ENCODE peak calls at places on chromosomes 1 and 21, in seven cellular contexts. F, S, K, R, N, B and Z are unnamed samples. For H3K9me3, the result is how much of the 10 kb centered on the place peaks cover.

GRCh38 chr1:230371923-230372703 is 54.0 kb downstream of the PGBD5 start:
- DNase-seq in F (no peak), S (no peak), K (no peak), R (no peak), N (no peak), B (no peak), Z (no peak)

GRCh38 chr1:94247146-94248094 is 10.0 kb upstream of the ARHGAP29 start:
- DNase-seq in F (no peak), S (peak), K (peak), R (no peak), N (peak), B (peak), Z (peak)

GRCh38 chr1:222712253-222713090 is at the start of the genes AIDA and BROX:
- DNase-seq in F (peak), S (peak), K (peak), R (peak), N (peak), B (peak), Z (peak)

GRCh38 chr1:45543599-45544417 is 6.8 kb upstream of the AKR1A1 start:
- DNase-seq in F (no peak), S (no peak), K (peak), R (no peak), N (no peak), B (peak), Z (no peak)

GRCh38 chr1:228276361-228276831 is 68.6 kb downstream of the OBSCN start:
- DNase-seq in F (no peak), S (no peak), K (peak), R (no peak), N (no peak), B (peak), Z (no peak)

GRCh38 chr1:174726167-174726879 is 273.4 kb upstream of the CACYBP start:
- DNase-seq in F (peak), S (no peak), K (no peak), R (no peak), N (no peak), B (peak), Z (no peak)

GRCh38 chr1:218164111-218164929 is 120.8 kb upstream of the RRP15 start:
- DNase-seq in F (no peak), S (peak), K (peak), R (no peak), N (no peak), B (peak), Z (peak)

GRCh38 chr1:58933599-58933926 is 149.7 kb upstream of the JUN start:
- DNase-seq in F (no peak), S (no peak), K (no peak), R (no peak), N (no peak), B (no peak), Z (no peak)

GRCh38 chr1:10193340-10193739 is 17.0 kb upstream of the KIF1B start:
- DNase-seq in F (no peak), S (no peak), K (no peak), R (no peak), N (no peak), B (no peak), Z (no peak)

GRCh38 chr21:37153193-37153934 is 80.3 kb downstream of the TTC3 start:
- DNase-seq in F (no peak), S (no peak), K (no peak), R (no peak), N (peak), B (peak), Z (peak)

GRCh38 chr1:203538726-203539125 is 44.8 kb downstream of the OPTC start:
- DNase-seq in F (no peak), S (no peak), K (no peak), R (no peak), N (no peak), B (no peak), Z (no peak)

GRCh38 chr1:198449727-198450433 is 90.6 kb downstream of the ATP6V1G3 start:
- DNase-seq in F (no peak), S (no peak), K (no peak), R (no peak), N (no peak), B (peak), Z (no peak)

GRCh38 chr1:86704972-86705632 is 726 bp downstream of the SH3GLB1 start:
- DNase-seq in F (no peak), S (no peak), K (peak), R (no peak), N (peak), B (peak), Z (peak)

GRCh38 chr1:243706563-243706962 is 143.5 kb downstream of the AKT3 start:
- DNase-seq in F (no peak), S (no peak), K (no peak), R (no peak), N (no peak), B (no peak), Z (no peak)

GRCh38 chr1:201391225-201391624 is 7.9 kb downstream of the LAD1 start:
- DNase-seq in F (no peak), S (no peak), K (no peak), R (no peak), N (no peak), B (no peak), Z (no peak)

GRCh38 chr21:41283211-41283818 is 33.3 kb upstream of the FAM3B start:
- DNase-seq in F (peak), S (peak), K (no peak), R (no peak), N (peak), B (peak), Z (peak)

GRCh38 chr21:41402231-41402630 is 23.8 kb upstream of the MX1 start:
- DNase-seq in F (no peak), S (no peak), K (no peak), R (no peak), N (no peak), B (no peak), Z (no peak)

GRCh38 chr1:68213843-68214242 is 18.5 kb downstream of the WLS start:
- DNase-seq in F (no peak), S (no peak), K (peak), R (no peak), N (peak), B (no peak), Z (no peak)

GRCh38 chr1:23613191-23614126 is 54.2 kb upstream of the ID3 start:
- DNase-seq in F (no peak), S (no peak), K (no peak), R (no peak), N (no peak), B (no peak), Z (no peak)

GRCh38 chr1:158547533-158547932 is 6.7 kb downstream of the OR6Y1 start:
- DNase-seq in F (no peak), S (no peak), K (no peak), R (no peak), N (no peak), B (no peak), Z (no peak)

GRCh38 chr1:32352831-32353383 is 9.4 kb downstream of the FAM229A start:
- DNase-seq in F (no peak), S (no peak), K (no peak), R (no peak), N (no peak), B (no peak), Z (peak)

GRCh38 chr1:234564035-234565029 is 45.6 kb downstream of the IRF2BP2 start:
- DNase-seq in F (no peak), S (no peak), K (no peak), R (no peak), N (no peak), B (peak), Z (peak)

GRCh38 chr1:39405358-39405757 is 86.1 kb upstream of the BMP8A start:
- DNase-seq in F (no peak), S (no peak), K (no peak), R (no peak), N (no peak), B (no peak), Z (peak)

DNA sequence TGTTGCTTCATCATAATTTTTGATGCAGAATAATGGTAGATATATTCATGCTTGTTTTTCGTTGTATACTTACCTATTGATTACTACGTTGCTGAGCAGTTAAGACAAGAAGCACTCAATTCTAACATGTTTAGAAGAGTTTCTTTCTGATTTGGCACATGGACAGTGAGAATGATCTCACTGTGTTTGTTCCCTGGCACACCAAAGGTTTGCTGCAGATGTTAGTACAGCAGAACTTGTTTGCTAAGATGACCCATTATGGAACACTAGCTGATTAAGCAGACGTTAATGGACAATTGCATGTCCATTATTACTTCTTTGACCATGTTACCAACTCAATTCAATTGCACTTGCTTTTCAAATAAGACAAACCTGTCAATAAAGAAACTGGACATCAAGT is 184.7 kb upstream of the SGIP1 start:
- DNase-seq in F (no peak), S (no peak), K (no peak), R (no peak), N (no peak), B (no peak), Z (no peak)
- H3K4me3 ChIP-seq in F (no peak), S (no peak), K (peak), R (peak), N (no peak), B (no peak), Z (no peak)

GRCh38 chr1:2783069-2783434 is 18.4 kb downstream of the TTC34 start:
- DNase-seq in F (no peak), S (no peak), K (peak), R (no peak), N (no peak), B (no peak), Z (no peak)
- H3K9me3 ChIP-seq in F (half or more), S (under half), K (under half), R (under half), N (under half), B (under half), Z (under half)

DNA sequence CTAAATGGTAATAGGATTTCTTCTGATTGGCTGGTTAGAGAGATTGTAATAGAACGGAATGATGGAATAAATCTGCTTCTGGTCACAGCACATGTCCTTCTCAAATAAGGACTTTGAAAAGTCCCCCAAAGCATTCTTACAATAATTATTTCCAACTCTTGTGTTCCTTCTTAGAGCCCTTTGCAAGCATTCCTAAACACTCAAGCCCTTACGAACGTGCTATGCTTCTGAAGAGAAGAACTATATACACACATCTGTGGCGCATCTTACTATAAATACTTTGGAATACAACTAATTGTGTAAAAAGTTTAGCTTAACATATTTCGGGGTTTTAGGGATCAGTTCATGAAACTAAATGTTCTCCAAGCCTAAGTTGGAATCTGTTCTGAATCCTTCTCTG is 25.6 kb downstream of the CLIC4 start:
- DNase-seq in F (no peak), S (no peak), K (no peak), R (no peak), N (no peak), B (peak), Z (no peak)
- H3K4me3 ChIP-seq in F (peak), S (no peak), K (no peak), R (peak), N (peak), B (no peak), Z (no peak)

DNA sequence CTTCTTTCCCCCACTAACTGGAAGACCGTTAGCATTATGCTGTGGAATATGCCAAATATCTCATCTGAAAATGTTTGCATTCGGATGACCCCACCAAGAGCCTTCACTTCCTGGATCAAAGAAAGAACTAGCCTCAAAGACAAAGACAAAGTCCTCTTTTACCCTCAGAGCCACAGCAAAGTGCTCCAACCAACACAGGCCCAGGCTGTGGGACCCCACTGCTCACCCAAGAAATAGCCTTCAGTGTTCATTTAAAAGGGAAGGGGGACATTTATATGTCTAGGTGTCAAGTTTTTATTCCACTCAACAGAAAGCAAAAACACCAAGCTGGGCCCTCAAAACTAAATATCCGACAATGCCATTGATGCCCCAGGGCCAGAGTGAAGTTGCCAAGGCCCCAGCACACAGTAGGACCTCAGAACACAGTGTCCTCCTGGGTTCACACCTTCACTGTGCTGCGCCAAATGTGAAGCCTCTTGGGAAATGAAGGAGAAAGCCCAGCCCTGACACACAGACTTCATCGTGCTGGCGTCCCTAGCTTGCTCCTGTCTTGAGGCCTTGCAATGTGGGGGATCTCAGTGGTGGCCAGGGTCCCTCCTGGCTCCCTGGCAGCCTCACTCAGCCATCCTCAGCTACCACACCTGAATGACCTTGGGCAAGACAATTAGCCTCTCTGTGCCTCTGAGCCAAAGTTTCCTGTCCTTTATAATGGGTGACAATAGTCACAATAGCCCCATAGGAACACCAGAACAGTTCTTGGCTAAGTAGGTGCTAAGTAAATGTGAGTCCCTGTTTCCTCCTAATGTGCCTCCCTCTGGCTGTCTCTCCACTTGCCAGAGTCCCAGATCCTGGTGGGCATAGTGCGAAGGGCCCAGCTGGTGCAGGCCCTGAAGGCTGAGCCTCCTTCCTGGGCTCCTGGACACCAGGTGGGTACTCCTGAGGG is 11.3 kb downstream of the CLCNKB start:
- DNase-seq in F (no peak), S (no peak), K (no peak), R (no peak), N (no peak), B (no peak), Z (no peak)
- H3K9me3 ChIP-seq in F (under half), S (under half), K (under half), R (under half), N (under half), B (under half), Z (under half)

DNA sequence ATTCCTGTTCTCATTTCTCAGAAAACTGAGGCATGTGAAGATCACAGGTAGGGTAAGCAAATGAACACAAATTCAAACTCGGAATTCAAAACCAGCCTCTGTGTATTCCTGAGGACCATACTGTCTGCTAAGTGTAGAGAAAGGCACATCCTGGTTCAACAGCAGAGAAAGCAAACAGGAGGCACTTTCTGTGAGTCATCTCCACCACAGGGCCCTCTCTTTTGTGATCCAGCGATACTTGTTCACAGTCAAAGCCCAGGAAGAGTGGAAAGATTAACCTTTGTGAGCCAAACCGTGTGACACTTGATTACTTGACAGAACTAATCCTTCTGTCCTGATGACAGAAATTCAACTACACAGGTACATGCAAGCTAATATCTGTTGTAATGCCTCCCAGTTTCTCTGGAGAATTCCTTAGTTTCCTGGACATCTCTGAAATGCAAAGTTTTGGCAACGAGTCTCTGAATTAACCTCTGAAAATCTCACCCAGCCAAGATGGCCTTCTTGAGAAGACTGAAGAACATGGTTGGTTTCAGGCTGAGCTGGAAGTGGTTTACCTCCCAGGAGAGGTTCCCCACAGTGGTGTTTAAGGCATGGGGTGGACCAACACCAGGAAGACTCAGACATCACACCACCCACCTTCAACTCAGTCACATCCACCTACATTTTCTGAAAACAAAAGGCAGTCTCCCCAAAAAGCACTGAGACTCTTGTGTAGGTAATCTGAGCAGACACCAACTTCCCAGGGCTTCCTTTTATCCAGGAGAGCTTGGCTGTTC is 98.2 kb upstream of the ERG start:
- DNase-seq in F (no peak), S (no peak), K (no peak), R (no peak), N (no peak), B (peak), Z (no peak)
- H3K4me3 ChIP-seq in F (no peak), S (no peak), K (no peak), R (no peak), N (no peak), B (no peak), Z (no peak)

GRCh38 chr21:27371065-27371464 is 404.2 kb upstream of the ADAMTS5 start:
- DNase-seq in F (no peak), S (no peak), K (no peak), R (no peak), N (no peak), B (no peak), Z (no peak)
- H3K9me3 ChIP-seq in F (under half), S (under half), K (under half), R (under half), N (under half), B (under half), Z (under half)

GRCh38 chr1:216599851-216600250 is 123.4 kb downstream of the ESRRG start:
- DNase-seq in F (no peak), S (peak), K (no peak), R (no peak), N (no peak), B (no peak), Z (no peak)
- H3K4me3 ChIP-seq in F (no peak), S (no peak), K (no peak), R (no peak), N (no peak), B (no peak), Z (no peak)

GRCh38 chr1:4586611-4587010 is 67.8 kb upstream of the AJAP1 start:
- DNase-seq in F (no peak), S (no peak), K (no peak), R (no peak), N (no peak), B (no peak), Z (no peak)

GRCh38 chr1:4587721-4588120 is 66.7 kb upstream of the AJAP1 start:
- DNase-seq in F (no peak), S (no peak), K (no peak), R (no peak), N (no peak), B (no peak), Z (no peak)

GRCh38 chr1:4594286-4594991 is 60.0 kb upstream of the AJAP1 start:
- DNase-seq in F (no peak), S (no peak), K (no peak), R (no peak), N (no peak), B (no peak), Z (no peak)

GRCh38 chr1:4593106-4593505 is 61.3 kb upstream of the AJAP1 start:
- DNase-seq in F (no peak), S (no peak), K (no peak), R (no peak), N (no peak), B (no peak), Z (no peak)

DNA sequence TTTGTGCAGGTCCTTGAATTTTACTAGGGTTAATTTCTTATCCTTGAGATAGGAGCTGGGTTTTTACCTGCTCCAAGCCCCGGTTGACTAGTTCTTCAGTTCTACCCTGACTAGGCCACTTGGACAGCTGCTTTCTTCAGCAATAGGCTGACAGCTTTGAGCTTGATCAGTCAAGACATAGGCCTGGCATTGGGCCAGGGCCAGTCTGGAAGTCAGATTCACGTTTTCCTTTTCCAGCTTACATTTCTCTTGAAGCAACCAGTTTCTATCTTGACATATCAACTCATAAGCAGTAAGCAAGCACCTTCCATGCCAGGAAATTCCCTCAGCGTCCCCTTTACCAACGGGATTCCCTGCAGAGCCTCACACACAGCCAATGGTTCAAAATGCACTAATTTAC is 63.6 kb upstream of the AJAP1 start:
- DNase-seq in F (no peak), S (no peak), K (no peak), R (no peak), N (no peak), B (no peak), Z (no peak)
- H3K9me3 ChIP-seq in F (half or more), S (under half), K (under half), R (under half), N (under half), B (under half), Z (under half)

GRCh38 chr1:8816831-8817412 is 518 bp downstream of the RERE start:
- DNase-seq in F (no peak), S (no peak), K (peak), R (no peak), N (peak), B (peak), Z (no peak)
- H3K4me3 ChIP-seq in F (peak), S (peak), K (peak), R (peak), N (peak), B (peak), Z (peak)

GRCh38 chr1:248627971-248628844 is 6.7 kb downstream of the OR2T11 start:
- DNase-seq in F (no peak), S (no peak), K (no peak), R (no peak), N (no peak), B (no peak), Z (no peak)

GRCh38 chr1:248625166-248625565 is 9.7 kb downstream of the OR2T11 start:
- DNase-seq in F (no peak), S (no peak), K (no peak), R (no peak), N (no peak), B (no peak), Z (no peak)

GRCh38 chr1:248622491-248623106 is 12.3 kb downstream of the OR2T11 start:
- DNase-seq in F (no peak), S (no peak), K (no peak), R (no peak), N (no peak), B (no peak), Z (no peak)

GRCh38 chr1:248630551-248630950 is 4.3 kb downstream of the OR2T11 start:
- DNase-seq in F (no peak), S (no peak), K (no peak), R (no peak), N (no peak), B (no peak), Z (no peak)

GRCh38 chr1:248625971-248626370 is 8.9 kb downstream of the OR2T11 start:
- DNase-seq in F (no peak), S (no peak), K (no peak), R (no peak), N (no peak), B (no peak), Z (no peak)
- H3K9me3 ChIP-seq in F (under half), S (under half), K (under half), R (under half), N (under half), B (under half), Z (under half)